ENCODE peak calls at places on chromosomes 7 and 10, in nine cellular contexts. One of them, this sample, is unnamed.

GRCh38 chr10:30742471-30742870 is 112.9 kb upstream of the LYZL2 start:
- DNase-seq in cardiac fibroblast: no peak
- DNase-seq in CD8-positive, alpha-beta T cell: no peak
- DNase-seq in Calu3: no peak
- DNase-seq in glutamatergic neuron: no peak
- DNase-seq in colonic mucosa: no peak
- DNase-seq in H9: no peak
- DNase-seq in GM20000: no peak
- DNase-seq in PC-3: no peak
- DNase-seq in this sample: no peak

GRCh38 chr7:56110611-56111010 is 4.3 kb upstream of the CHCHD2 start:
- DNase-seq in cardiac fibroblast: no peak
- DNase-seq in CD8-positive, alpha-beta T cell: no peak
- DNase-seq in Calu3: no peak
- DNase-seq in glutamatergic neuron: no peak
- DNase-seq in colonic mucosa: no peak
- DNase-seq in H9: no peak
- DNase-seq in GM20000: no peak
- DNase-seq in PC-3: no peak
- DNase-seq in this sample: no peak

GRCh38 chr7:70113078-70113477 is 514.8 kb downstream of the AUTS2 start:
- DNase-seq in cardiac fibroblast: no peak
- DNase-seq in CD8-positive, alpha-beta T cell: no peak
- DNase-seq in Calu3: no peak
- DNase-seq in glutamatergic neuron: no peak
- DNase-seq in colonic mucosa: no peak
- DNase-seq in H9: no peak
- DNase-seq in GM20000: no peak
- DNase-seq in PC-3: no peak
- DNase-seq in this sample: no peak

GRCh38 chr10:110919971-110920881 is 822 bp downstream of the SHOC2 start:
- DNase-seq in cardiac fibroblast: peak
- DNase-seq in CD8-positive, alpha-beta T cell: peak
- DNase-seq in Calu3: peak
- DNase-seq in glutamatergic neuron: peak
- DNase-seq in colonic mucosa: peak
- DNase-seq in H9: peak
- DNase-seq in GM20000: peak
- DNase-seq in PC-3: peak
- DNase-seq in this sample: peak

GRCh38 chr7:78863248-78863647 is 590.2 kb downstream of the MAGI2 start:
- DNase-seq in cardiac fibroblast: no peak
- DNase-seq in CD8-positive, alpha-beta T cell: no peak
- DNase-seq in Calu3: no peak
- DNase-seq in glutamatergic neuron: peak
- DNase-seq in colonic mucosa: no peak
- DNase-seq in H9: no peak
- DNase-seq in GM20000: no peak
- DNase-seq in PC-3: no peak
- DNase-seq in this sample: no peak

GRCh38 chr7:47266131-47266706 is 315.7 kb downstream of the TNS3 start:
- DNase-seq in cardiac fibroblast: peak
- DNase-seq in CD8-positive, alpha-beta T cell: no peak
- DNase-seq in Calu3: peak
- DNase-seq in glutamatergic neuron: peak
- DNase-seq in colonic mucosa: peak
- DNase-seq in H9: peak
- DNase-seq in GM20000: peak
- DNase-seq in PC-3: peak
- DNase-seq in this sample: peak

GRCh38 chr10:62025901-62026879 is 124.7 kb downstream of the ARID5B start:
- DNase-seq in cardiac fibroblast: peak
- DNase-seq in CD8-positive, alpha-beta T cell: no peak
- DNase-seq in Calu3: no peak
- DNase-seq in glutamatergic neuron: no peak
- DNase-seq in colonic mucosa: no peak
- DNase-seq in H9: no peak
- DNase-seq in GM20000: no peak
- DNase-seq in PC-3: peak
- DNase-seq in this sample: no peak

GRCh38 chr7:77409005-77409738 is 7.0 kb downstream of the GSAP start:
- DNase-seq in cardiac fibroblast: peak
- DNase-seq in CD8-positive, alpha-beta T cell: no peak
- DNase-seq in Calu3: no peak
- DNase-seq in glutamatergic neuron: no peak
- DNase-seq in colonic mucosa: no peak
- DNase-seq in H9: no peak
- DNase-seq in GM20000: no peak
- DNase-seq in PC-3: peak
- DNase-seq in this sample: no peak

DNA sequence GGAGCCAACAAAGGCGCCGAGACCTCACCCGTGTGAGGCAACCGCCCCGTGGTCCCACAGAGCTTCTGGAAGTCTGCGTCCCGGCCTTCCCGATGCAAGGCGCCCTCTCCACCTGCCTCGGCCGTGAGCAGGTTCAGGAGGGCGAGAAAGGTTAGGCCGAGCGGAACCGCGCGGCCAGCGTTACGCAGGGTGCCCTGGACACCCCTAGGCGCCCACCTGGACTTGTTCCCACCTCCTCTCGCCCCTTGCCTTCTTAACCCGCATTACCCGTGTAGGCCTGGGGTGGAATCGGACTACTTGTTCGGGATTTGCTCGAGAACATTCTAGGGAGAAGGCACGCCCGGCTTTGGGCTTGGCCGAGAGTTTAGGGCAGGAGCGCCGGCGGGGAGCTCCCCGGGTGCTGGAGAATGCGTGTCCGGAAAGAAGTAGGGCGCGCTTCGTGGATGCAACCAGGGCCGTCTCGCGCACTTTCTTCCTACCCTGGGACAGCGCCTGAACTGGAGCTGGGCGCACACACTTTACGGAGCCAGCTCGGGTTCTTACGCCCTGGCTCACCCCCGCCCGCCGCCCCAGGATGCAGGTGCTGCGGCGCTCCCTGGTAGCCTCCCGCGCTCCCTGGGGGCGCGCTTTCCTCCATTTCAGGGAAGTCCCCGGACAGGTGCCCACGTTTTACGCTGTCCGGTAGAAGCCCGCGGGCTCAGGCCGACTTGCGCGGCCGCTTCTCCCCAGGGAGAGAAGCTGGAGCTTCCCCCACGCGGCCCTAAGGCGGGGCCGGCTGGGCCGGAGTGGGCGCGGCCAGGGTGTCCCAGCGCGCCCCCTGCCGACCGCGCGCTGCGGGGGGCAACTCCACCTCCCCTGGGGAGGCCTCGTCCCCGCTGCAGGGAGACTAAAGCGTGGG is 74.5 kb downstream of the INSIG1 start:
- DNase-seq in cardiac fibroblast: no peak
- DNase-seq in CD8-positive, alpha-beta T cell: no peak
- DNase-seq in Calu3: no peak
- DNase-seq in glutamatergic neuron: no peak
- DNase-seq in colonic mucosa: no peak
- DNase-seq in H9: no peak
- DNase-seq in GM20000: peak
- DNase-seq in PC-3: no peak
- DNase-seq in this sample: no peak
- TF ChIP-seq CTCF in cardiac fibroblast: no peak
- TF ChIP-seq CTCF in CD8-positive, alpha-beta T cell: no peak
- TF ChIP-seq CTCF in Calu3: no peak
- TF ChIP-seq CTCF in glutamatergic neuron: peak
- TF ChIP-seq CTCF in colonic mucosa: peak
- TF ChIP-seq CTCF in H9: peak
- TF ChIP-seq CTCF in GM20000: peak
- TF ChIP-seq CTCF in PC-3: peak
- TF ChIP-seq CTCF in this sample: peak

DNA sequence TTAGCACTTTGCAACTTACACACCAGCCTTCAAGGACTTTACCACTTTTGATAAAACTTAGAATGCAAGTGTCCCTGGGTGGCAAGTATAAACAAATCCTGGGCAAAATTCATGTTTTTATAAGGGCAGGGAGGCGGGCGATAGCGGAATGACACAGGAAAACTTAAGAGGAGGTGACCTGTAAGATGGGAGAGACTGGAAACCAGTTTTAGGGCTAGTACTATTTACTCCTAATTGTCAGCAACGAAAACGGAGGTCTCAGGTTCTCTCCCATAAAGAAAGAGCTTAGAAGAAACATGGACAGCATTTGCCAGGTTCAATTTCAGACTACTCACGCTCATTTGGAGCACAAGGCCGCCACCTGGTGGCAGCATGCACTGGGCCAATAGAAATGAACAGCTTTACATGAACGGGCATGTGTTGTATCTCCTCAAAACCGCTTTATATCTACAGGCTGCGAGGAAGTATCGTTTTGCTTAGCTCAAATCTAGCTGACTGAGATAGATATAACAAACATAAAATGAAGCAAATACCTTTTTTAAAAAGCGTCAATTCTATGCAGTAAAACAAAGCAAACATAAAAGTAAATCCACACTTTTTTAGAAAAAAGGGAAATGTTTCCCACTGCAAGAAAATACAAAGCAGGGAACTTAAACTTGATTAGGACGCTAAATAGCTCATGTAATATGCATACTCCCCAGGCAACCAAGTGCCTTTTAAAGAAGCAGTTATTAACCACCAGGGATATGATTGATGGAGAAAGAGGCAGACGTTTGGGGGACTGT is 37.6 kb upstream of the SVOPL start:
- DNase-seq in cardiac fibroblast: peak
- DNase-seq in CD8-positive, alpha-beta T cell: peak
- DNase-seq in Calu3: peak
- DNase-seq in glutamatergic neuron: peak
- DNase-seq in colonic mucosa: peak
- DNase-seq in H9: peak
- DNase-seq in GM20000: peak
- DNase-seq in PC-3: peak
- DNase-seq in this sample: peak
- TF ChIP-seq CTCF in cardiac fibroblast: peak
- TF ChIP-seq CTCF in CD8-positive, alpha-beta T cell: peak
- TF ChIP-seq CTCF in Calu3: peak
- TF ChIP-seq CTCF in glutamatergic neuron: peak
- TF ChIP-seq CTCF in colonic mucosa: peak
- TF ChIP-seq CTCF in H9: peak
- TF ChIP-seq CTCF in GM20000: peak
- TF ChIP-seq CTCF in PC-3: peak
- TF ChIP-seq CTCF in this sample: peak

DNA sequence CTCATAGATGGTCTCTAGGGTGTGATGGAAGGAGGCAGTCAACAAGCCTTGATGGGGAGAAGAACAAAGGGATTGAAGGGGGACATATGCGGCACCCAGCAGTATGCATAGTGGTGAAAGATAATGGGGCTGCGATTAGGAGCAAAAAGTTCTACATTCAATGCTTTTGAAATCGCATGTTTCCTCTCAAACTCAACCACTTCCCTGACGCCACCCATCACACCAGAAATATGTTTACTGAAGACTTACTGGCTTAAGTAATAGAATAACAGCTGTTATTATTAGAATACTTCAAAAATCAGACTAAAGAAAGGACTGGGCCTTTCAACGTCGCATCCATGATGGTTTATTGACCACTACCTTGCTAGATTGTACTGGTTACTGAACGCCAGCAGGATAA is 31.5 kb downstream of the MKRN1 start:
- DNase-seq in cardiac fibroblast: no peak
- DNase-seq in CD8-positive, alpha-beta T cell: no peak
- DNase-seq in Calu3: no peak
- DNase-seq in glutamatergic neuron: no peak
- DNase-seq in colonic mucosa: no peak
- DNase-seq in H9: no peak
- DNase-seq in GM20000: no peak
- DNase-seq in PC-3: no peak
- DNase-seq in this sample: no peak
- TF ChIP-seq CTCF in cardiac fibroblast: no peak
- TF ChIP-seq CTCF in CD8-positive, alpha-beta T cell: no peak
- TF ChIP-seq CTCF in Calu3: no peak
- TF ChIP-seq CTCF in glutamatergic neuron: no peak
- TF ChIP-seq CTCF in colonic mucosa: no peak
- TF ChIP-seq CTCF in H9: no peak
- TF ChIP-seq CTCF in GM20000: no peak
- TF ChIP-seq CTCF in PC-3: no peak
- TF ChIP-seq CTCF in this sample: no peak

GRCh38 chr7:100051611-100052010 is 2.0 kb downstream of the ZSCAN21 start:
- DNase-seq in cardiac fibroblast: no peak
- DNase-seq in CD8-positive, alpha-beta T cell: no peak
- DNase-seq in Calu3: no peak
- DNase-seq in glutamatergic neuron: no peak
- DNase-seq in colonic mucosa: no peak
- DNase-seq in H9: no peak
- DNase-seq in GM20000: no peak
- DNase-seq in PC-3: no peak
- DNase-seq in this sample: no peak

GRCh38 chr7:100053201-100053600 is 3.6 kb downstream of the ZSCAN21 start:
- DNase-seq in cardiac fibroblast: peak
- DNase-seq in CD8-positive, alpha-beta T cell: peak
- DNase-seq in Calu3: peak
- DNase-seq in glutamatergic neuron: peak
- DNase-seq in colonic mucosa: peak
- DNase-seq in H9: no peak
- DNase-seq in GM20000: peak
- DNase-seq in PC-3: peak
- DNase-seq in this sample: no peak

GRCh38 chr7:100048680-100049079 is 894 bp upstream of the ZSCAN21 start:
- DNase-seq in cardiac fibroblast: no peak
- DNase-seq in CD8-positive, alpha-beta T cell: no peak
- DNase-seq in Calu3: no peak
- DNase-seq in glutamatergic neuron: no peak
- DNase-seq in colonic mucosa: peak
- DNase-seq in H9: no peak
- DNase-seq in GM20000: no peak
- DNase-seq in PC-3: no peak
- DNase-seq in this sample: no peak

GRCh38 chr7:100044719-100045118 is 4.9 kb upstream of the ZSCAN21 start:
- DNase-seq in cardiac fibroblast: no peak
- DNase-seq in CD8-positive, alpha-beta T cell: no peak
- DNase-seq in Calu3: no peak
- DNase-seq in glutamatergic neuron: no peak
- DNase-seq in colonic mucosa: peak
- DNase-seq in H9: no peak
- DNase-seq in GM20000: peak
- DNase-seq in PC-3: peak
- DNase-seq in this sample: no peak

DNA sequence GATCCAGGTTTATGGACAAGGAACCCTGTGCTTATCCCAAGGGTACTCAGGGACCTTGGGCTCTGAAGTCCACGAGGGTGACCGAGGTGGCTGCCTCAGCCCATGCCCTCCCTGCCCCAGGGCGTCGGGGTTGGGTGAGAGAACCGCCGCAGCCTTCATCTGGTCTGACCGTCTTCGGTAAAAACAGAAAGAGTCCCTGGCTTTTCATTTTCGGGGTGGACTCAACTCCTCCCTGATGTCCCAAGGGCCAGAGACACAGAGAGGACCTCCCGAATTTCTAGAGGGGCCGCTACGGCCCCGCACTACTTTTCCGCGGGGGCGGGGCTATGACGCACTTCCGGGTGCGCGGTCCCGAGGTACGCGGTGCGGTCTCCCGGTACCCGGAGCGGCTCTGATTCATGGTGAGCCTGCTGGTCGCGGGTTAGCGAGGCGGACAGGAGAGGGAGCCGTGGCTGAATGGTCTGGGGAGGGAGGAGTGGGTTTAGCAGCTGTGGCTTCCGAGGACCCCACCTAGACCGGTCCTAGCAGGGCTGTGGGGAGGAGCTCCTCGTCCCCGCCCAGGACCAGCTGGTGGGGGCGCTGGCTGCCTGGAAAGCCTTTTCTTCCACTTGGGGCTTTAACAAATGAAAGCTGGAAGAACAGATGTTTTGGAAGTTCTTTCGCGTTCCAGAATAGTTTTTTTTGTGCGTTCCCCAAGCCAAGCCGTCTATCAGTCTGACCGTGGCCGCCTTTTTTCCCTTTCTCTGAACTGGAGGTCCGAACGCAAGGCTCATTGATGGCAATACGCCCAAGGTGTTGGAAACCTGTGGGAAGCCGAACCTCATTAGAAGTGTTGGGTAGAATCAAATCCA is at the start of gene ZSCAN21:
- DNase-seq in cardiac fibroblast: peak
- DNase-seq in CD8-positive, alpha-beta T cell: peak
- DNase-seq in Calu3: peak
- DNase-seq in glutamatergic neuron: peak
- DNase-seq in colonic mucosa: peak
- DNase-seq in H9: peak
- DNase-seq in GM20000: peak
- DNase-seq in PC-3: peak
- DNase-seq in this sample: peak
- TF ChIP-seq CTCF in cardiac fibroblast: no peak
- TF ChIP-seq CTCF in CD8-positive, alpha-beta T cell: no peak
- TF ChIP-seq CTCF in Calu3: no peak
- TF ChIP-seq CTCF in glutamatergic neuron: no peak
- TF ChIP-seq CTCF in colonic mucosa: no peak
- TF ChIP-seq CTCF in H9: no peak
- TF ChIP-seq CTCF in GM20000: no peak
- TF ChIP-seq CTCF in PC-3: peak
- TF ChIP-seq CTCF in this sample: peak

This sample was measured in progenitor cell of endocrine pancreas.